ENCODE peak calls at places on chromosomes 11 and 22, in eight cellular contexts. One of them, this sample, is unnamed.

GRCh38 chr11:107769189-107769588 is 57.3 kb upstream of the SLN start:
- DNase-seq in IMR-90: peak; percentile 70
- DNase-seq in ascending aorta: no peak
- DNase-seq in HCT116: peak; percentile 23
- DNase-seq in iPS DF 6.9: no peak
- DNase-seq in uterus: no peak
- DNase-seq in CD4-positive, CD25-positive, alpha-beta regulatory T cell: no peak
- DNase-seq in GM23338: no peak
- DNase-seq in this sample: no peak

GRCh38 chr11:47538741-47539575 is 14.0 kb downstream of the CELF1 start:
- DNase-seq in IMR-90: no peak
- DNase-seq in ascending aorta: no peak
- DNase-seq in HCT116: no peak
- DNase-seq in iPS DF 6.9: no peak
- DNase-seq in uterus: no peak
- DNase-seq in CD4-positive, CD25-positive, alpha-beta regulatory T cell: no peak
- DNase-seq in GM23338: no peak
- DNase-seq in this sample: no peak

GRCh38 chr11:110249066-110249465 is 47.3 kb downstream of the RDX start:
- DNase-seq in IMR-90: no peak
- DNase-seq in ascending aorta: no peak
- DNase-seq in HCT116: no peak
- DNase-seq in iPS DF 6.9: no peak
- DNase-seq in uterus: no peak
- DNase-seq in CD4-positive, CD25-positive, alpha-beta regulatory T cell: peak; percentile 22
- DNase-seq in GM23338: no peak
- DNase-seq in this sample: no peak

GRCh38 chr11:19597194-19597593 is 115.4 kb upstream of the NAV2 start:
- DNase-seq in IMR-90: peak; percentile 85
- DNase-seq in ascending aorta: no peak
- DNase-seq in HCT116: no peak
- DNase-seq in iPS DF 6.9: no peak
- DNase-seq in uterus: no peak
- DNase-seq in CD4-positive, CD25-positive, alpha-beta regulatory T cell: no peak
- DNase-seq in GM23338: no peak
- DNase-seq in this sample: no peak

GRCh38 chr22:46673677-46674236 is 53.6 kb downstream of the GRAMD4 start:
- DNase-seq in IMR-90: no peak
- DNase-seq in ascending aorta: no peak
- DNase-seq in HCT116: no peak
- DNase-seq in iPS DF 6.9: no peak
- DNase-seq in uterus: no peak
- DNase-seq in CD4-positive, CD25-positive, alpha-beta regulatory T cell: no peak
- DNase-seq in GM23338: no peak
- DNase-seq in this sample: no peak

GRCh38 chr11:69840371-69841169 is 21.4 kb upstream of the FGF3 start:
- DNase-seq in IMR-90: no peak
- DNase-seq in ascending aorta: no peak
- DNase-seq in HCT116: peak; percentile 76
- DNase-seq in iPS DF 6.9: no peak
- DNase-seq in uterus: no peak
- DNase-seq in CD4-positive, CD25-positive, alpha-beta regulatory T cell: no peak
- DNase-seq in GM23338: no peak
- DNase-seq in this sample: no peak

GRCh38 chr11:13008625-13009475 is at the start of gene RASSF10:
- DNase-seq in IMR-90: no peak
- DNase-seq in ascending aorta: no peak
- DNase-seq in HCT116: no peak
- DNase-seq in iPS DF 6.9: peak; percentile 70
- DNase-seq in uterus: peak; percentile 25
- DNase-seq in CD4-positive, CD25-positive, alpha-beta regulatory T cell: no peak
- DNase-seq in GM23338: peak; percentile 94
- DNase-seq in this sample: no peak

GRCh38 chr22:27669798-27670599 is 131.6 kb downstream of the MN1 start:
- DNase-seq in IMR-90: no peak
- DNase-seq in ascending aorta: no peak
- DNase-seq in HCT116: no peak
- DNase-seq in iPS DF 6.9: no peak
- DNase-seq in uterus: no peak
- DNase-seq in CD4-positive, CD25-positive, alpha-beta regulatory T cell: no peak
- DNase-seq in GM23338: peak; percentile 35
- DNase-seq in this sample: no peak

GRCh38 chr11:61860054-61860903 is 31.1 kb downstream of the FADS3 start:
- DNase-seq in IMR-90: no peak
- DNase-seq in ascending aorta: no peak
- DNase-seq in HCT116: peak; percentile 43
- DNase-seq in iPS DF 6.9: no peak
- DNase-seq in uterus: peak; percentile 82
- DNase-seq in CD4-positive, CD25-positive, alpha-beta regulatory T cell: no peak
- DNase-seq in GM23338: no peak
- DNase-seq in this sample: no peak
- H3K36me3 ChIP-seq in IMR-90: peaks cover 51% of the 10 kb centered on the region
- H3K36me3 ChIP-seq in ascending aorta: peaks cover 50% of the 10 kb centered on the region
- H3K36me3 ChIP-seq in HCT116: no peaks in the 10 kb centered on the region
- H3K36me3 ChIP-seq in iPS DF 6.9: peaks cover 50% of the 10 kb centered on the region
- H3K36me3 ChIP-seq in uterus: no peaks in the 10 kb centered on the region
- H3K36me3 ChIP-seq in CD4-positive, CD25-positive, alpha-beta regulatory T cell: no peaks in the 10 kb centered on the region
- H3K36me3 ChIP-seq in GM23338: peaks cover 45% of the 10 kb centered on the region
- H3K36me3 ChIP-seq in this sample: no peaks in the 10 kb centered on the region

GRCh38 chr11:9616858-9617257 is 43.4 kb downstream of the WEE1 start:
- DNase-seq in IMR-90: peak; percentile 66
- DNase-seq in ascending aorta: no peak
- DNase-seq in HCT116: no peak
- DNase-seq in iPS DF 6.9: no peak
- DNase-seq in uterus: no peak
- DNase-seq in CD4-positive, CD25-positive, alpha-beta regulatory T cell: no peak
- DNase-seq in GM23338: no peak
- DNase-seq in this sample: no peak

GRCh38 chr11:9613830-9614762 is 40.6 kb downstream of the WEE1 start:
- DNase-seq in IMR-90: peak; percentile 75
- DNase-seq in ascending aorta: peak; percentile 23
- DNase-seq in HCT116: peak; percentile 69
- DNase-seq in iPS DF 6.9: no peak
- DNase-seq in uterus: peak; percentile 88
- DNase-seq in CD4-positive, CD25-positive, alpha-beta regulatory T cell: peak; percentile 87
- DNase-seq in GM23338: peak; percentile 79
- DNase-seq in this sample: peak; percentile 81

GRCh38 chr11:9613118-9613829 is 39.8 kb downstream of the WEE1 start:
- DNase-seq in IMR-90: peak; percentile 98
- DNase-seq in ascending aorta: peak; percentile 79
- DNase-seq in HCT116: peak; percentile 92
- DNase-seq in iPS DF 6.9: peak; percentile 94
- DNase-seq in uterus: peak; percentile 94
- DNase-seq in CD4-positive, CD25-positive, alpha-beta regulatory T cell: peak; percentile 82
- DNase-seq in GM23338: peak; percentile 98
- DNase-seq in this sample: peak; percentile 71

GRCh38 chr11:9616042-9616640 is 42.7 kb downstream of the WEE1 start:
- DNase-seq in IMR-90: peak; percentile 59
- DNase-seq in ascending aorta: no peak
- DNase-seq in HCT116: no peak
- DNase-seq in iPS DF 6.9: no peak
- DNase-seq in uterus: no peak
- DNase-seq in CD4-positive, CD25-positive, alpha-beta regulatory T cell: no peak
- DNase-seq in GM23338: no peak
- DNase-seq in this sample: no peak

GRCh38 chr11:9615031-9615451 is 41.6 kb downstream of the WEE1 start:
- DNase-seq in IMR-90: peak; percentile 13
- DNase-seq in ascending aorta: no peak
- DNase-seq in HCT116: no peak
- DNase-seq in iPS DF 6.9: no peak
- DNase-seq in uterus: no peak
- DNase-seq in CD4-positive, CD25-positive, alpha-beta regulatory T cell: no peak
- DNase-seq in GM23338: no peak
- DNase-seq in this sample: no peak
- H3K4me1 ChIP-seq in IMR-90: peaks cover 17% of the 10 kb centered on the region
- H3K4me1 ChIP-seq in ascending aorta: peaks cover 2% of the 10 kb centered on the region
- H3K4me1 ChIP-seq in HCT116: peaks cover 54% of the 10 kb centered on the region
- H3K4me1 ChIP-seq in iPS DF 6.9: no peaks in the 10 kb centered on the region
- H3K4me1 ChIP-seq in uterus: no peaks in the 10 kb centered on the region
- H3K4me1 ChIP-seq in CD4-positive, CD25-positive, alpha-beta regulatory T cell: peaks cover 23% of the 10 kb centered on the region
- H3K4me1 ChIP-seq in GM23338: peaks cover 5% of the 10 kb centered on the region
- H3K4me1 ChIP-seq in this sample: no peaks in the 10 kb centered on the region

DNA sequence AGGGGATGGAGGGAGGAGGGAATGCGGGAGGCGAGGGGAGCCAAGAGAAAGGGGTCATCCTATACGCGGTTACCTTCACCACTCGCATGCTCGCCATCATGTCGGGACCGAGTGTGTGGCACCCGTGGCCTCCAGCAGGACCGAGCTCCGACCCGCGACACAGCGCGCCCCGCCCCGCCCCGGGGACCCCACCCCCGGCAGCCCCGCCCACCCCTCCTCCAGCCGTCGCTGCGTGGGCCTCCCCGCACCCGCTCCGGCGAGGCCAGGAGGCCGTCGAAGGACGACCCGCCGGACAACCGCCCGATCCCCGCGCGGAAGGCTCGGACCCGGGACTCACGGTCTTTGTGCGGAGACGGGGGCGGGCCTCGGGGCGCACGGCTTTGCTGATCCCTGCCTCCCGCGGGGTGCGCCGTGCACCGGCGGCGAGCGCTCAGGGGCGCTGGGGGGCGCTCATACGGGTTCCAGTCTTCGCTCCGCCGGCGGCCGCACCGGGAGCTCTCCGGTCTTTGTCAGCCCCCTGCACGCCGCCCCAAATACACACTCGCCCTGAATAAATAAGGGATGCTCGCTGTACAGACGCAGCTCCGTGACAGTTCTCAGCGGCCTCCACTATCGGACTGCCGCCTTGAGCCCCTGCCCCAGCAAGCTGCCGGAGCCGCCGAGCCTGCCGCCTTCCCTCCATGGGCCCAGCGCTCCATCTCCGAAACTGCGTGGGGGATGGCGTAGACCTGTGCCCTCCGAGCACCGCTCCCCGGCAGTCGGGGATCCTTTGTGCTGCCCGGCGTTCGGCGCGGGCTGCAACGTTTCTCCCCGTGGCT is at the start of gene UBE2L6:
- DNase-seq in IMR-90: no peak
- DNase-seq in ascending aorta: peak; percentile 16
- DNase-seq in HCT116: no peak
- DNase-seq in iPS DF 6.9: no peak
- DNase-seq in uterus: peak; percentile 67
- DNase-seq in CD4-positive, CD25-positive, alpha-beta regulatory T cell: peak; percentile 69
- DNase-seq in GM23338: peak; percentile 74
- DNase-seq in this sample: peak; percentile 74
- H3K27ac ChIP-seq in IMR-90: peak within 1 kb of the TSS; percentile 83
- H3K27ac ChIP-seq in ascending aorta: peak within 1 kb of the TSS; percentile 78
- H3K27ac ChIP-seq in HCT116: peak within 1 kb of the TSS; percentile 67
- H3K27ac ChIP-seq in iPS DF 6.9: no peak within 1 kb of the TSS
- H3K27ac ChIP-seq in uterus: peak within 1 kb of the TSS; percentile 86
- H3K27ac ChIP-seq in CD4-positive, CD25-positive, alpha-beta regulatory T cell: peak within 1 kb of the TSS; percentile 86
- H3K27ac ChIP-seq in GM23338: peak within 1 kb of the TSS; percentile 89
- H3K27ac ChIP-seq in this sample: peak within 1 kb of the TSS; percentile 97

GRCh38 chr11:64223001-64223651 is 2.9 kb downstream of the TRPT1 start:
- DNase-seq in IMR-90: no peak
- DNase-seq in ascending aorta: no peak
- DNase-seq in HCT116: no peak
- DNase-seq in iPS DF 6.9: no peak
- DNase-seq in uterus: no peak
- DNase-seq in CD4-positive, CD25-positive, alpha-beta regulatory T cell: no peak
- DNase-seq in GM23338: no peak
- DNase-seq in this sample: no peak
- H3K36me3 ChIP-seq in IMR-90: peaks cover 5% of the 10 kb centered on the region
- H3K36me3 ChIP-seq in ascending aorta: peaks cover 7% of the 10 kb centered on the region
- H3K36me3 ChIP-seq in HCT116: peaks cover 6% of the 10 kb centered on the region
- H3K36me3 ChIP-seq in iPS DF 6.9: peaks cover 16% of the 10 kb centered on the region
- H3K36me3 ChIP-seq in uterus: no peaks in the 10 kb centered on the region
- H3K36me3 ChIP-seq in CD4-positive, CD25-positive, alpha-beta regulatory T cell: peaks cover 37% of the 10 kb centered on the region
- H3K36me3 ChIP-seq in GM23338: no peaks in the 10 kb centered on the region
- H3K36me3 ChIP-seq in this sample: peaks cover 14% of the 10 kb centered on the region

GRCh38 chr11:94140154-94140655 is 11.6 kb downstream of the PANX1 start:
- DNase-seq in IMR-90: no peak
- DNase-seq in ascending aorta: no peak
- DNase-seq in HCT116: no peak
- DNase-seq in iPS DF 6.9: no peak
- DNase-seq in uterus: no peak
- DNase-seq in CD4-positive, CD25-positive, alpha-beta regulatory T cell: no peak
- DNase-seq in GM23338: no peak
- DNase-seq in this sample: no peak
- H3K4me1 ChIP-seq in IMR-90: peaks cover 27% of the 10 kb centered on the region
- H3K4me1 ChIP-seq in ascending aorta: peaks cover 3% of the 10 kb centered on the region
- H3K4me1 ChIP-seq in HCT116: peaks cover 32% of the 10 kb centered on the region
- H3K4me1 ChIP-seq in iPS DF 6.9: peaks cover 1% of the 10 kb centered on the region
- H3K4me1 ChIP-seq in uterus: no peaks in the 10 kb centered on the region
- H3K4me1 ChIP-seq in CD4-positive, CD25-positive, alpha-beta regulatory T cell: peaks cover 2% of the 10 kb centered on the region
- H3K4me1 ChIP-seq in GM23338: peaks cover 58% of the 10 kb centered on the region
- H3K4me1 ChIP-seq in this sample: no peaks in the 10 kb centered on the region

GRCh38 chr11:65860278-65861164 is at the start of gene MUS81:
- DNase-seq in IMR-90: peak; percentile 97
- DNase-seq in ascending aorta: peak; percentile 87
- DNase-seq in HCT116: peak; percentile 99
- DNase-seq in iPS DF 6.9: peak; percentile 96
- DNase-seq in uterus: peak; percentile 99
- DNase-seq in CD4-positive, CD25-positive, alpha-beta regulatory T cell: peak; percentile 94
- DNase-seq in GM23338: peak; percentile 99
- DNase-seq in this sample: peak; percentile 95

GRCh38 chr11:65862941-65863888 is 3.0 kb downstream of the MUS81 start:
- DNase-seq in IMR-90: no peak
- DNase-seq in ascending aorta: no peak
- DNase-seq in HCT116: no peak
- DNase-seq in iPS DF 6.9: no peak
- DNase-seq in uterus: peak; percentile 35
- DNase-seq in CD4-positive, CD25-positive, alpha-beta regulatory T cell: no peak
- DNase-seq in GM23338: no peak
- DNase-seq in this sample: no peak

GRCh38 chr11:65862191-65862735 is 2.0 kb downstream of the MUS81 start:
- DNase-seq in IMR-90: no peak
- DNase-seq in ascending aorta: no peak
- DNase-seq in HCT116: no peak
- DNase-seq in iPS DF 6.9: no peak
- DNase-seq in uterus: peak; percentile 17
- DNase-seq in CD4-positive, CD25-positive, alpha-beta regulatory T cell: no peak
- DNase-seq in GM23338: no peak
- DNase-seq in this sample: no peak

GRCh38 chr11:65861165-65861505 is 902 bp downstream of the MUS81 start:
- DNase-seq in IMR-90: no peak
- DNase-seq in ascending aorta: no peak
- DNase-seq in HCT116: no peak
- DNase-seq in iPS DF 6.9: no peak
- DNase-seq in uterus: no peak
- DNase-seq in CD4-positive, CD25-positive, alpha-beta regulatory T cell: no peak
- DNase-seq in GM23338: no peak
- DNase-seq in this sample: no peak

DNA sequence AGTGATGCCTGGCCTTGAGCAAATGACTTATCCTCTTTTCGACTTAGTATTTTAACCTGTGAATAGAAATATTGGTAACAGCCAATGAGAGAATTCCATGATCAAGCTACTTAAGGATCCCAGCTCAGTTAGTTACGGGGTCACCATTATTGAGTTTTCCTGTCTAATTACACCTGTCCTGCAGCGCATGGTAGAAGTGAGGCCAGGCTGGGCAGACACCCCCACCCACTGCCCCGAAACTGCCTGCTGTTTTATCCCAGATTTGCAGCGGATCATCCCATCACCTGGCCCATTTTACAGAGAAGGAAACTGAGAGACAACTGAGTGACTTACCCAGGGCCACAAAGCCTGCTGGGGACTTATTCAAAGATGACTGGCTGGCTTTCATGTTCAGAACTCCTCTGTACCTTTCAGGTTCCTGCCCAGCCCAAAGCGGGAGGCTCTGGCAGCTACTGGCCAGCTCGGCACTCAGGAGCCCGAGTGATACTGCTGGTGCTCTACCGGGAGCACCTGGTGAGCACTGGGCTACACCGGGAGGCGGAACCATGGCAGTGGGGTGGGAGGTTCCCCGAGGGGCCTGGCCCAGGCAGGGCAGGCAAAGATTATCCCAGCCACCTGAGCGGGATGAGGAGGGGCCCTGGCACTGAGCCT is 1.4 kb downstream of the MUS81 start:
- DNase-seq in IMR-90: no peak
- DNase-seq in ascending aorta: no peak
- DNase-seq in HCT116: no peak
- DNase-seq in iPS DF 6.9: no peak
- DNase-seq in uterus: peak; percentile 16
- DNase-seq in CD4-positive, CD25-positive, alpha-beta regulatory T cell: no peak
- DNase-seq in GM23338: no peak
- DNase-seq in this sample: no peak
- H3K27ac ChIP-seq in IMR-90: peak overlapping the region; percentile 89
- H3K27ac ChIP-seq in ascending aorta: peak overlapping the region; percentile 99
- H3K27ac ChIP-seq in HCT116: peak overlapping the region; percentile 97
- H3K27ac ChIP-seq in iPS DF 6.9: no peak overlapping the region
- H3K27ac ChIP-seq in uterus: peak overlapping the region; percentile 99
- H3K27ac ChIP-seq in CD4-positive, CD25-positive, alpha-beta regulatory T cell: no peak overlapping the region
- H3K27ac ChIP-seq in GM23338: no peak overlapping the region
- H3K27ac ChIP-seq in this sample: peak overlapping the region; percentile 88

This sample was measured in naive thymus-derived CD4-positive, alpha-beta T cell.